ENCODE peak calls at places on chromosomes 1 and 21, in seven cellular contexts. One of them, this sample, is unnamed.
A peak's percentile ranks its signal among the peaks of the same experiment; 100 is the strongest.

GRCh38 chr1:34845131-34845901 is 14.2 kb downstream of the SMIM12 start:
- DNase-seq in ascending aorta: no peak
- DNase-seq in GM13976: no peak
- DNase-seq in CD8-positive, alpha-beta T cell: no peak
- DNase-seq in PC-9: no peak
- DNase-seq in neural progenitor cell: no peak
- DNase-seq in H9: no peak
- DNase-seq in this sample: no peak

GRCh38 chr1:182993746-182994145 is 29.5 kb upstream of the LAMC1 start:
- DNase-seq in ascending aorta: no peak
- DNase-seq in GM13976: no peak
- DNase-seq in CD8-positive, alpha-beta T cell: no peak
- DNase-seq in PC-9: no peak
- DNase-seq in neural progenitor cell: no peak
- DNase-seq in H9: no peak
- DNase-seq in this sample: no peak

GRCh38 chr1:162972768-162973167 is 96.4 kb upstream of the RGS4 start:
- DNase-seq in ascending aorta: no peak
- DNase-seq in GM13976: no peak
- DNase-seq in CD8-positive, alpha-beta T cell: no peak
- DNase-seq in PC-9: no peak
- DNase-seq in neural progenitor cell: no peak
- DNase-seq in H9: no peak
- DNase-seq in this sample: no peak

GRCh38 chr21:35400233-35400939 is 351.3 kb upstream of the RUNX1 start:
- DNase-seq in ascending aorta: no peak
- DNase-seq in GM13976: peak; percentile 69
- DNase-seq in CD8-positive, alpha-beta T cell: peak; percentile 61
- DNase-seq in PC-9: peak; percentile 19
- DNase-seq in neural progenitor cell: peak; percentile 36
- DNase-seq in H9: no peak
- DNase-seq in this sample: no peak

GRCh38 chr21:40115775-40116174 is 248.5 kb downstream of the PCP4 start:
- DNase-seq in ascending aorta: no peak
- DNase-seq in GM13976: no peak
- DNase-seq in CD8-positive, alpha-beta T cell: no peak
- DNase-seq in PC-9: no peak
- DNase-seq in neural progenitor cell: no peak
- DNase-seq in H9: no peak
- DNase-seq in this sample: no peak

GRCh38 chr1:7534061-7534825 is 236.9 kb upstream of the VAMP3 start:
- DNase-seq in ascending aorta: no peak
- DNase-seq in GM13976: no peak
- DNase-seq in CD8-positive, alpha-beta T cell: no peak
- DNase-seq in PC-9: no peak
- DNase-seq in neural progenitor cell: no peak
- DNase-seq in H9: no peak
- DNase-seq in this sample: no peak

GRCh38 chr1:30988045-30988444 is 77.5 kb downstream of the PUM1 start:
- DNase-seq in ascending aorta: no peak
- DNase-seq in GM13976: no peak
- DNase-seq in CD8-positive, alpha-beta T cell: no peak
- DNase-seq in PC-9: no peak
- DNase-seq in neural progenitor cell: no peak
- DNase-seq in H9: no peak
- DNase-seq in this sample: no peak

GRCh38 chr1:32939655-32940371 is 24.8 kb downstream of the RNF19B start:
- DNase-seq in ascending aorta: no peak
- DNase-seq in GM13976: no peak
- DNase-seq in CD8-positive, alpha-beta T cell: no peak
- DNase-seq in PC-9: no peak
- DNase-seq in neural progenitor cell: no peak
- DNase-seq in H9: no peak
- DNase-seq in this sample: no peak

GRCh38 chr1:57791497-57791896 is 367.6 kb upstream of the DAB1 start:
- DNase-seq in ascending aorta: no peak
- DNase-seq in GM13976: no peak
- DNase-seq in CD8-positive, alpha-beta T cell: no peak
- DNase-seq in PC-9: no peak
- DNase-seq in neural progenitor cell: no peak
- DNase-seq in H9: no peak
- DNase-seq in this sample: no peak

GRCh38 chr1:160576430-160576829 is 2.9 kb downstream of the CD84 start:
- DNase-seq in ascending aorta: no peak
- DNase-seq in GM13976: no peak
- DNase-seq in CD8-positive, alpha-beta T cell: no peak
- DNase-seq in PC-9: no peak
- DNase-seq in neural progenitor cell: no peak
- DNase-seq in H9: no peak
- DNase-seq in this sample: no peak

GRCh38 chr1:46818591-46818990 is 19.7 kb downstream of the CYP4B1 start:
- DNase-seq in ascending aorta: no peak
- DNase-seq in GM13976: no peak
- DNase-seq in CD8-positive, alpha-beta T cell: no peak
- DNase-seq in PC-9: no peak
- DNase-seq in neural progenitor cell: no peak
- DNase-seq in H9: no peak
- DNase-seq in this sample: no peak

GRCh38 chr21:45747233-45747766 is 103.8 kb downstream of the PCBP3 start:
- DNase-seq in ascending aorta: no peak
- DNase-seq in GM13976: no peak
- DNase-seq in CD8-positive, alpha-beta T cell: no peak
- DNase-seq in PC-9: no peak
- DNase-seq in neural progenitor cell: no peak
- DNase-seq in H9: no peak
- DNase-seq in this sample: no peak

GRCh38 chr21:24204641-24205040 is 1402.6 kb downstream of the MRPL39 start:
- DNase-seq in ascending aorta: no peak
- DNase-seq in GM13976: no peak
- DNase-seq in CD8-positive, alpha-beta T cell: no peak
- DNase-seq in PC-9: no peak
- DNase-seq in neural progenitor cell: no peak
- DNase-seq in H9: no peak
- DNase-seq in this sample: no peak

GRCh38 chr1:42163536-42164503 is 725 bp downstream of the GUCA2A start:
- DNase-seq in ascending aorta: no peak
- DNase-seq in GM13976: no peak
- DNase-seq in CD8-positive, alpha-beta T cell: no peak
- DNase-seq in PC-9: no peak
- DNase-seq in neural progenitor cell: no peak
- DNase-seq in H9: no peak
- DNase-seq in this sample: no peak

GRCh38 chr1:42162181-42162580 is 2.4 kb downstream of the GUCA2A start:
- DNase-seq in ascending aorta: no peak
- DNase-seq in GM13976: no peak
- DNase-seq in CD8-positive, alpha-beta T cell: no peak
- DNase-seq in PC-9: no peak
- DNase-seq in neural progenitor cell: no peak
- DNase-seq in H9: no peak
- DNase-seq in this sample: no peak

GRCh38 chr1:42165511-42166210 is 1.1 kb upstream of the GUCA2A start:
- DNase-seq in ascending aorta: no peak
- DNase-seq in GM13976: no peak
- DNase-seq in CD8-positive, alpha-beta T cell: no peak
- DNase-seq in PC-9: peak; percentile 100
- DNase-seq in neural progenitor cell: no peak
- DNase-seq in H9: no peak
- DNase-seq in this sample: no peak

GRCh38 chr1:42164551-42165420 is at the start of gene GUCA2A:
- DNase-seq in ascending aorta: no peak
- DNase-seq in GM13976: no peak
- DNase-seq in CD8-positive, alpha-beta T cell: no peak
- DNase-seq in PC-9: no peak
- DNase-seq in neural progenitor cell: no peak
- DNase-seq in H9: no peak
- DNase-seq in this sample: no peak

GRCh38 chr1:42163114-42163513 is 1.4 kb downstream of the GUCA2A start:
- DNase-seq in ascending aorta: no peak
- DNase-seq in GM13976: no peak
- DNase-seq in CD8-positive, alpha-beta T cell: no peak
- DNase-seq in PC-9: no peak
- DNase-seq in neural progenitor cell: no peak
- DNase-seq in H9: no peak
- DNase-seq in this sample: no peak
- TF ChIP-seq CTCF in ascending aorta: no peak
- TF ChIP-seq CTCF in GM13976: no peak
- TF ChIP-seq CTCF in CD8-positive, alpha-beta T cell: no peak
- TF ChIP-seq CTCF in PC-9: no peak
- TF ChIP-seq CTCF in neural progenitor cell: no peak
- TF ChIP-seq CTCF in H9: no peak
- TF ChIP-seq CTCF in this sample: no peak

DNA sequence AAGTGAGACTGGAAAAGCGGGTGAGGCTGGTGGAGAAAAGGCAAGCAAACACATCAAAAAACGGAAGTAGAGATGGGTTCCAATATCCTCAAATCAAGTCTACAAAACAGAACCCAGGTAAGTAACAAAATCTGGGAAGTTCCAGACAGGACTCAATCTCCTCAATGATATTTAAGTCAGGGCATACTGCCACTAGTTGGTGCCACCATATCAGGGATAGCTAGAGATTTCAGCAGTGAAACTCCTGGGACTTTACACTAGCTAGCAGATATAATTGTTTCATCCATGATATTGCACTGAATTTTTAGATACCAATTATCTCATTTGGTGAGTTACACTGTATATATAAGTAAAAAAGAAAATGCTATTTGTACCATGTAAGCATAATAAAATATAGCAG is 52.0 kb downstream of the EYA3 start:
- DNase-seq in ascending aorta: no peak
- DNase-seq in GM13976: no peak
- DNase-seq in CD8-positive, alpha-beta T cell: no peak
- DNase-seq in PC-9: no peak
- DNase-seq in neural progenitor cell: no peak
- DNase-seq in H9: no peak
- DNase-seq in this sample: no peak
- TF ChIP-seq CTCF in ascending aorta: no peak
- TF ChIP-seq CTCF in GM13976: no peak
- TF ChIP-seq CTCF in CD8-positive, alpha-beta T cell: no peak
- TF ChIP-seq CTCF in PC-9: no peak
- TF ChIP-seq CTCF in neural progenitor cell: peak; percentile 13
- TF ChIP-seq CTCF in H9: no peak
- TF ChIP-seq CTCF in this sample: no peak

DNA sequence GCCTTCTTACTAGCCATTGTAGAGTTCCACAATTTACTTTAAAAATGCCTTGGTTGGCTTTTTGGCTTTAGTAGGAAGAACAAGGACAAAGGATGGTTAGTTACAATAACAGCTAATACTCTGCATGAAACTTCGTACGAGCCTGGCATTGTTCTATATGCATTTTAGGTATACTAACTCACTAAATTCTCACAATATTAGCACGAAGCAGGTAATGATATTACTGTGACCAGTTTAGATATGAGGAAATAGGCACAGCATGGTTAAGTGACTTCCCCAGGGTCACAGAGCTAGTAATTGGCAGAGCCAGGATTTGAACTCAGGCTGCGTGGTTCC is 50.5 kb upstream of the CYP2J2 start:
- DNase-seq in ascending aorta: no peak
- DNase-seq in GM13976: no peak
- DNase-seq in CD8-positive, alpha-beta T cell: no peak
- DNase-seq in PC-9: no peak
- DNase-seq in neural progenitor cell: no peak
- DNase-seq in H9: no peak
- DNase-seq in this sample: no peak
- TF ChIP-seq CTCF in ascending aorta: no peak
- TF ChIP-seq CTCF in GM13976: no peak
- TF ChIP-seq CTCF in CD8-positive, alpha-beta T cell: no peak
- TF ChIP-seq CTCF in PC-9: peak; percentile 13
- TF ChIP-seq CTCF in neural progenitor cell: no peak
- TF ChIP-seq CTCF in H9: no peak
- TF ChIP-seq CTCF in this sample: peak; percentile 26

GRCh38 chr21:29372063-29372802 is 73.5 kb downstream of the BACH1 start:
- DNase-seq in ascending aorta: no peak
- DNase-seq in GM13976: peak; percentile 54
- DNase-seq in CD8-positive, alpha-beta T cell: peak; percentile 57
- DNase-seq in PC-9: peak; percentile 28
- DNase-seq in neural progenitor cell: peak; percentile 81
- DNase-seq in H9: peak; percentile 56
- DNase-seq in this sample: peak; percentile 57
- TF ChIP-seq CTCF in ascending aorta: peak; percentile 81
- TF ChIP-seq CTCF in GM13976: peak; percentile 44
- TF ChIP-seq CTCF in CD8-positive, alpha-beta T cell: peak; percentile 63
- TF ChIP-seq CTCF in PC-9: peak; percentile 78
- TF ChIP-seq CTCF in neural progenitor cell: peak; percentile 75
- TF ChIP-seq CTCF in H9: peak; percentile 83
- TF ChIP-seq CTCF in this sample: peak; percentile 76

DNA sequence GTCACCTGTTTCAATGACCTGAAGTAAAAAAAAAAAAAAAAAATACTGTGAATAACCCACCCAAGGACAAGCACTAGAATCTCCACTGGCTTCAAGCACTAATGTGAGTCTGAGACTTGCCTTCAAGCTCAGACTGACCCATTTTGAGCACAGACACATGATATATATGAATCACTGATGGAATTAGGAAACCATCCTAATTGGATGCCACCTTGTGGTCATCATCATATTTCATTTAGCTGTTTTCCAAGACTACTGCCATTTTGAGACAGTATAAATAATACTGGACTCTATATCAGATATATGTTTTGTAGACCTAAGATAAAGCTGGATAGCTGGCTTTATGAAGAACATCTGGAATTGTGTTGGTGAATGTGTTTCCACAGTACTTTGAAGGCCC is 1232.0 kb downstream of the KCNT2 start:
- DNase-seq in ascending aorta: no peak
- DNase-seq in GM13976: no peak
- DNase-seq in CD8-positive, alpha-beta T cell: no peak
- DNase-seq in PC-9: no peak
- DNase-seq in neural progenitor cell: no peak
- DNase-seq in H9: no peak
- DNase-seq in this sample: no peak
- TF ChIP-seq CTCF in ascending aorta: no peak
- TF ChIP-seq CTCF in GM13976: no peak
- TF ChIP-seq CTCF in CD8-positive, alpha-beta T cell: no peak
- TF ChIP-seq CTCF in PC-9: peak; percentile 27
- TF ChIP-seq CTCF in neural progenitor cell: peak; percentile 39
- TF ChIP-seq CTCF in H9: peak; percentile 44
- TF ChIP-seq CTCF in this sample: peak; percentile 35

GRCh38 chr1:26279598-26280332 is at the start of gene SH3BGRL3:
- DNase-seq in ascending aorta: peak; percentile 64
- DNase-seq in GM13976: peak; percentile 97
- DNase-seq in CD8-positive, alpha-beta T cell: peak; percentile 92
- DNase-seq in PC-9: peak; percentile 84
- DNase-seq in neural progenitor cell: peak; percentile 91
- DNase-seq in H9: peak; percentile 85
- DNase-seq in this sample: peak; percentile 66
- TF ChIP-seq CTCF in ascending aorta: no peak
- TF ChIP-seq CTCF in GM13976: peak; percentile 45
- TF ChIP-seq CTCF in CD8-positive, alpha-beta T cell: no peak
- TF ChIP-seq CTCF in PC-9: peak; percentile 32
- TF ChIP-seq CTCF in neural progenitor cell: peak; percentile 57
- TF ChIP-seq CTCF in H9: peak; percentile 66
- TF ChIP-seq CTCF in this sample: peak; percentile 57

This sample was measured in neural crest cell.